ENCODE peak calls at places on chromosomes 3 and 15, in five cellular contexts. O, R, V, C and B are unnamed samples.
A peak's percentile ranks its signal among the peaks of the same experiment; 100 is the strongest.

GRCh38 chr3:132225664-132226063 is 91.5 kb upstream of the ACP3 start:
- ATAC-seq in O (peak; percentile 88), V (no peak), C (peak; percentile 99), R (no peak), B (peak; percentile 100)

GRCh38 chr3:170506556-170506955 is 79.3 kb downstream of the SLC7A14 start:
- ATAC-seq in R (no peak), O (no peak), V (no peak), C (no peak), B (no peak)

GRCh38 chr15:25402342-25402741 is 36.5 kb downstream of the UBE3A start:
- ATAC-seq in R (no peak), O (peak; percentile 17), C (no peak), V (no peak), B (no peak)

GRCh38 chr3:125119752-125120369 is 64.1 kb upstream of the HEG1 start:
- ATAC-seq in O (peak; percentile 27), R (peak; percentile 42), V (no peak), C (no peak), B (no peak)

GRCh38 chr3:74613566-74613965 is 893 bp downstream of the CNTN3 start:
- ATAC-seq in C (no peak), V (no peak), R (no peak), O (no peak), B (no peak)

GRCh38 chr15:79209690-79210089 is 72.8 kb upstream of the ANKRD34C start:
- ATAC-seq in R (no peak), C (no peak), V (no peak), O (no peak), B (no peak)

GRCh38 chr3:67296039-67296892 is 298.2 kb downstream of the KBTBD8 start:
- ATAC-seq in R (no peak), O (no peak), V (no peak), C (no peak), B (no peak)

GRCh38 chr15:22887157-22887951 is 48.9 kb downstream of the NIPA2 start:
- ATAC-seq in V (no peak), C (peak; percentile 80), O (peak; percentile 5), R (no peak), B (peak; percentile 74)

GRCh38 chr3:152376351-152377183 is 107.8 kb downstream of the MBNL1 start:
- ATAC-seq in O (peak; percentile 75), R (peak; percentile 61), V (peak; percentile 66), C (peak; percentile 29), B (peak; percentile 54)

GRCh38 chr3:126523745-126524428 is at the start of gene CHST13:
- ATAC-seq in C (peak; percentile 65), V (peak; percentile 25), O (peak; percentile 78), R (no peak), B (peak; percentile 65)